ENCODE peak calls at places on chromosomes 11 and 22, in four cellular contexts. One of them, this sample, is unnamed.

GRCh38 chr11:22991196-22991595 is 130.9 kb upstream of the CCDC179 start:
- DNase-seq in colonic mucosa: no peak
- DNase-seq in HCT116: no peak
- DNase-seq in H9: no peak
- DNase-seq in this sample: no peak

GRCh38 chr22:45223304-45224117 is 17.2 kb downstream of the KIAA0930 start:
- DNase-seq in HCT116: no peak
- DNase-seq in H9: no peak
- DNase-seq in colonic mucosa: no peak
- DNase-seq in this sample: no peak

GRCh38 chr22:38760477-38761201 is 4.8 kb upstream of the SUN2 start:
- DNase-seq in colonic mucosa: no peak
- DNase-seq in HCT116: no peak
- DNase-seq in H9: no peak
- DNase-seq in this sample: no peak

GRCh38 chr11:2834893-2835767 is 50.4 kb downstream of the CDKN1C start:
- DNase-seq in colonic mucosa: no peak
- DNase-seq in HCT116: no peak
- DNase-seq in H9: no peak
- DNase-seq in this sample: no peak

GRCh38 chr11:78801161-78801884 is 226.7 kb upstream of the NARS2 start:
- DNase-seq in colonic mucosa: peak
- DNase-seq in HCT116: no peak
- DNase-seq in H9: no peak
- DNase-seq in this sample: peak

GRCh38 chr22:18147791-18148507 is 2.0 kb upstream of the USP18 start:
- DNase-seq in colonic mucosa: no peak
- DNase-seq in H9: no peak
- DNase-seq in HCT116: no peak
- DNase-seq in this sample: no peak

GRCh38 chr22:29470159-29470855 is 9.7 kb upstream of the NEFH start:
- DNase-seq in H9: peak
- DNase-seq in colonic mucosa: peak
- DNase-seq in HCT116: peak
- DNase-seq in this sample: no peak

GRCh38 chr22:44364750-44365118 is 52.0 kb upstream of the SHISAL1 start:
- DNase-seq in H9: no peak
- DNase-seq in HCT116: no peak
- DNase-seq in colonic mucosa: no peak
- DNase-seq in this sample: no peak

GRCh38 chr11:30218278-30218677 is 12.5 kb upstream of the FSHB start:
- DNase-seq in colonic mucosa: no peak
- DNase-seq in H9: no peak
- DNase-seq in HCT116: no peak
- DNase-seq in this sample: no peak

GRCh38 chr11:119369035-119369925 is 12.2 kb downstream of the USP2 start:
- DNase-seq in H9: no peak
- DNase-seq in colonic mucosa: peak
- DNase-seq in HCT116: no peak
- DNase-seq in this sample: no peak

GRCh38 chr11:116234989-116235567 is 537.7 kb downstream of the BUD13 start:
- DNase-seq in HCT116: no peak
- DNase-seq in colonic mucosa: no peak
- DNase-seq in H9: peak
- DNase-seq in this sample: no peak

GRCh38 chr11:47391077-47391583 is 12.8 kb upstream of the SPI1 start:
- DNase-seq in colonic mucosa: no peak
- DNase-seq in H9: peak
- DNase-seq in HCT116: no peak
- DNase-seq in this sample: no peak

GRCh38 chr11:88151866-88152265 is 23.4 kb downstream of the RAB38 start:
- DNase-seq in H9: no peak
- DNase-seq in colonic mucosa: no peak
- DNase-seq in HCT116: no peak
- DNase-seq in this sample: no peak

GRCh38 chr11:73227571-73228211 is 9.6 kb downstream of the P2RY2 start:
- DNase-seq in colonic mucosa: peak
- DNase-seq in HCT116: peak
- DNase-seq in H9: peak
- DNase-seq in this sample: no peak

GRCh38 chr11:79492008-79492407 is 51.2 kb upstream of the TENM4 start:
- DNase-seq in colonic mucosa: no peak
- DNase-seq in HCT116: no peak
- DNase-seq in H9: no peak
- DNase-seq in this sample: no peak

GRCh38 chr11:13928566-13929251 is 33.8 kb upstream of the SPON1 start:
- DNase-seq in H9: no peak
- DNase-seq in HCT116: no peak
- DNase-seq in colonic mucosa: no peak
- DNase-seq in this sample: peak

GRCh38 chr22:30265851-30266444 is 703 bp downstream of the OSM start:
- DNase-seq in HCT116: no peak
- DNase-seq in H9: no peak
- DNase-seq in colonic mucosa: peak
- DNase-seq in this sample: no peak

GRCh38 chr11:64725601-64726139 is 2.7 kb upstream of the NRXN2 start:
- DNase-seq in H9: peak
- DNase-seq in HCT116: no peak
- DNase-seq in colonic mucosa: no peak
- DNase-seq in this sample: no peak

GRCh38 chr11:26860411-26860810 is 133.5 kb upstream of the FIBIN start:
- DNase-seq in HCT116: no peak
- DNase-seq in H9: no peak
- DNase-seq in colonic mucosa: no peak
- DNase-seq in this sample: no peak

GRCh38 chr11:130519128-130519932 is 70.9 kb downstream of the ADAMTS15 start:
- DNase-seq in colonic mucosa: no peak
- DNase-seq in H9: no peak
- DNase-seq in HCT116: no peak
- DNase-seq in this sample: no peak

GRCh38 chr22:44505796-44506354 is 7.8 kb upstream of the RTL6 start:
- DNase-seq in H9: no peak
- DNase-seq in HCT116: no peak
- DNase-seq in colonic mucosa: peak
- DNase-seq in this sample: no peak

GRCh38 chr11:69501121-69501489 is 19.6 kb downstream of the LINC01488 start:
- DNase-seq in H9: no peak
- DNase-seq in colonic mucosa: no peak
- DNase-seq in HCT116: no peak
- DNase-seq in this sample: no peak

GRCh38 chr11:44693654-44694119 is 33.1 kb upstream of the TSPAN18 start:
- DNase-seq in colonic mucosa: no peak
- DNase-seq in H9: no peak
- DNase-seq in HCT116: no peak
- DNase-seq in this sample: no peak

GRCh38 chr22:34489861-34490260 is 569.6 kb upstream of the LARGE1 start:
- DNase-seq in colonic mucosa: no peak
- DNase-seq in HCT116: no peak
- DNase-seq in H9: no peak
- DNase-seq in this sample: no peak

GRCh38 chr11:72333657-72334056 is 89.7 kb upstream of the PHOX2A start:
- DNase-seq in H9: peak
- DNase-seq in colonic mucosa: no peak
- DNase-seq in HCT116: no peak
- DNase-seq in this sample: no peak

GRCh38 chr22:23217171-23218052 is 37.1 kb downstream of the BCR start:
- DNase-seq in colonic mucosa: no peak
- DNase-seq in H9: no peak
- DNase-seq in HCT116: no peak
- DNase-seq in this sample: no peak

GRCh38 chr22:47053013-47053864 is 290.8 kb downstream of the TBC1D22A start:
- DNase-seq in H9: no peak
- DNase-seq in colonic mucosa: no peak
- DNase-seq in HCT116: no peak
- DNase-seq in this sample: no peak

GRCh38 chr11:73463359-73463758 is 87.2 kb downstream of the RELT start:
- DNase-seq in colonic mucosa: no peak
- DNase-seq in H9: no peak
- DNase-seq in HCT116: no peak
- DNase-seq in this sample: no peak

GRCh38 chr11:26537341-26537740 is 34.7 kb downstream of the MUC15 start:
- DNase-seq in H9: no peak
- DNase-seq in HCT116: no peak
- DNase-seq in colonic mucosa: no peak
- DNase-seq in this sample: no peak

GRCh38 chr11:45933131-45933821 is 10.8 kb downstream of the LARGE2 start:
- DNase-seq in HCT116: no peak
- DNase-seq in colonic mucosa: no peak
- DNase-seq in H9: peak
- DNase-seq in this sample: no peak

GRCh38 chr22:40112595-40112994 is 65.1 kb upstream of the TNRC6B start:
- DNase-seq in HCT116: no peak
- DNase-seq in H9: no peak
- DNase-seq in colonic mucosa: no peak
- DNase-seq in this sample: no peak
- TF ChIP-seq CTCF in HCT116: no peak
- TF ChIP-seq CTCF in H9: no peak
- TF ChIP-seq CTCF in colonic mucosa: no peak
- TF ChIP-seq CTCF in this sample: no peak

GRCh38 chr11:83088965-83089364 is 17.3 kb upstream of the RAB30 start:
- DNase-seq in H9: no peak
- DNase-seq in colonic mucosa: no peak
- DNase-seq in HCT116: no peak
- DNase-seq in this sample: no peak
- TF ChIP-seq CTCF in H9: no peak
- TF ChIP-seq CTCF in colonic mucosa: no peak
- TF ChIP-seq CTCF in HCT116: peak
- TF ChIP-seq CTCF in this sample: no peak

GRCh38 chr11:76176463-76176862 is 29.8 kb downstream of the WNT11 start:
- DNase-seq in HCT116: no peak
- DNase-seq in H9: no peak
- DNase-seq in colonic mucosa: no peak
- DNase-seq in this sample: no peak
- TF ChIP-seq CTCF in HCT116: no peak
- TF ChIP-seq CTCF in H9: no peak
- TF ChIP-seq CTCF in colonic mucosa: no peak
- TF ChIP-seq CTCF in this sample: no peak

GRCh38 chr11:109641549-109641948 is 219.6 kb downstream of the C11orf87 start:
- DNase-seq in HCT116: no peak
- DNase-seq in H9: peak
- DNase-seq in colonic mucosa: no peak
- DNase-seq in this sample: no peak
- TF ChIP-seq CTCF in HCT116: no peak
- TF ChIP-seq CTCF in H9: peak
- TF ChIP-seq CTCF in colonic mucosa: no peak
- TF ChIP-seq CTCF in this sample: no peak

GRCh38 chr11:92136792-92137191 is 87.8 kb upstream of the FAT3 start:
- DNase-seq in H9: peak
- DNase-seq in HCT116: no peak
- DNase-seq in colonic mucosa: no peak
- DNase-seq in this sample: no peak
- TF ChIP-seq CTCF in H9: peak
- TF ChIP-seq CTCF in HCT116: no peak
- TF ChIP-seq CTCF in colonic mucosa: no peak
- TF ChIP-seq CTCF in this sample: no peak

GRCh38 chr11:85809881-85810280 is 1.1 kb downstream of the SYTL2 start:
- DNase-seq in HCT116: no peak
- DNase-seq in H9: peak
- DNase-seq in colonic mucosa: peak
- DNase-seq in this sample: no peak
- TF ChIP-seq CTCF in HCT116: peak
- TF ChIP-seq CTCF in H9: no peak
- TF ChIP-seq CTCF in colonic mucosa: no peak
- TF ChIP-seq CTCF in this sample: peak

DNA sequence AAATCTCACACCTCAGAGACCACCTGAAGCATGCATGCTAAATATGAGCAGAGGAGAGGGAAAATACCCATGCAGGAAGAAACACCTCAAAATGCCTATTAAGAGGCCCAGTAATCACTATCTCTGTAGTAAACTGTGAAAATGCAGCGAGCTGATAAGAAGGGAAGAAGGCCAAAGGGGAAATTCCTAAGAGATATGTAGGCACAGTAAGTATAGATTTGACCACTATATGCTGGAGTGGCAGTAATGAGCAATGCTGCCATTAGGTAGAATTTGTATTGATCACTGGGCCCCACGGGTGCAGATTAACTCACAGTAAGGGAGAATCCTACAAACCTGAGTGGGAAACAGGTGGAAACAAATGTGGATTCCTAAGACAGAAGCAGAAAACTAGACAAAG is 1813.1 kb upstream of the RAG2 start:
- DNase-seq in colonic mucosa: no peak
- DNase-seq in HCT116: no peak
- DNase-seq in H9: no peak
- DNase-seq in this sample: no peak
- TF ChIP-seq CTCF in colonic mucosa: no peak
- TF ChIP-seq CTCF in HCT116: no peak
- TF ChIP-seq CTCF in H9: peak
- TF ChIP-seq CTCF in this sample: no peak

GRCh38 chr11:124922831-124923230 is 3.8 kb downstream of the HEPN1 start:
- DNase-seq in H9: no peak
- DNase-seq in colonic mucosa: no peak
- DNase-seq in HCT116: no peak
- DNase-seq in this sample: no peak

GRCh38 chr11:124923296-124923695 is 4.2 kb downstream of the HEPN1 start:
- DNase-seq in H9: no peak
- DNase-seq in colonic mucosa: no peak
- DNase-seq in HCT116: no peak
- DNase-seq in this sample: no peak

GRCh38 chr11:124919836-124920755 is 1.0 kb downstream of the HEPN1 start:
- DNase-seq in colonic mucosa: no peak
- DNase-seq in HCT116: no peak
- DNase-seq in H9: no peak
- DNase-seq in this sample: no peak

GRCh38 chr11:124918950-124919349 is at the start of gene HEPN1:
- DNase-seq in colonic mucosa: no peak
- DNase-seq in HCT116: no peak
- DNase-seq in H9: no peak
- DNase-seq in this sample: no peak

GRCh38 chr11:124920870-124921609 is 2.0 kb downstream of the HEPN1 start:
- DNase-seq in H9: peak
- DNase-seq in HCT116: no peak
- DNase-seq in colonic mucosa: peak
- DNase-seq in this sample: no peak
- TF ChIP-seq CTCF in H9: no peak
- TF ChIP-seq CTCF in HCT116: no peak
- TF ChIP-seq CTCF in colonic mucosa: no peak
- TF ChIP-seq CTCF in this sample: no peak

GRCh38 chr11:96045622-96046456 is 121.9 kb upstream of the MTMR2 start:
- DNase-seq in HCT116: no peak
- DNase-seq in H9: peak
- DNase-seq in colonic mucosa: no peak
- DNase-seq in this sample: peak
- TF ChIP-seq CTCF in HCT116: no peak
- TF ChIP-seq CTCF in H9: peak
- TF ChIP-seq CTCF in colonic mucosa: no peak
- TF ChIP-seq CTCF in this sample: peak

This sample was measured in AG09319.